ENCODE peak calls at places on chromosome 17, in four cellular contexts. S is amniotic epithelial cell, A is transverse colon, L is dermis microvascular lymphatic vessel endothelial cell. G is an unnamed sample.

GRCh38 chr17:63275318-63275967 is 170.7 kb downstream of the CYB561 start:
- DNase-seq in S (peak; percentile 97), A (no peak), L (peak; percentile 96), G (peak; percentile 48)

GRCh38 chr17:12990041-12990808 is 27.6 kb downstream of the ELAC2 start:
- DNase-seq in S (no peak), A (no peak), L (peak; percentile 17), G (no peak)

GRCh38 chr17:36675250-36675649 is 73.9 kb downstream of the MRM1 start:
- DNase-seq in S (no peak), A (peak; percentile 14), L (no peak), G (no peak)

GRCh38 chr17:40646791-40647548 is 648 bp downstream of the SMARCE1 start:
- DNase-seq in S (peak; percentile 44), A (no peak), L (peak; percentile 60), G (peak; percentile 19)

GRCh38 chr17:83080641-83081560 is 1.5 kb downstream of the METRNL start:
- DNase-seq in S (peak; percentile 39), A (peak; percentile 52), L (peak; percentile 42), G (no peak)

GRCh38 chr17:15942207-15942833 is 2.6 kb upstream of the ADORA2B start:
- DNase-seq in S (no peak), A (no peak), L (peak; percentile 50), G (no peak)

GRCh38 chr17:40960144-40960543 is 6.6 kb downstream of the KRT39 start:
- DNase-seq in S (peak; percentile 76), A (no peak), L (no peak), G (no peak)

GRCh38 chr17:9238340-9239259 is 217.3 kb downstream of the NTN1 start:
- DNase-seq in S (no peak), A (no peak), L (no peak), G (no peak)

GRCh38 chr17:77178050-77178449 is 37.3 kb downstream of the SEC14L1 start:
- DNase-seq in S (no peak), A (no peak), L (no peak), G (no peak)

GRCh38 chr17:77038860-77039555 is 101.8 kb upstream of the SEC14L1 start:
- DNase-seq in S (no peak), A (no peak), L (no peak), G (no peak)

GRCh38 chr17:80087346-80088265 is 13.8 kb upstream of the GAA start:
- DNase-seq in S (no peak), A (no peak), L (no peak), G (no peak)

GRCh38 chr17:27630607-27631408 is at the start of gene LGALS9:
- DNase-seq in S (peak; percentile 22), A (peak; percentile 83), L (peak; percentile 20), G (peak; percentile 89)

GRCh38 chr17:75876190-75876937 is 2.0 kb downstream of the TRIM47 start:
- DNase-seq in S (no peak), A (peak; percentile 86), L (peak; percentile 69), G (peak; percentile 77)

GRCh38 chr17:57810740-57811632 is 38.9 kb downstream of the MRPS23 start:
- DNase-seq in S (peak; percentile 15), A (peak; percentile 11), L (peak; percentile 10), G (no peak)

GRCh38 chr17:79842136-79842655 is 3.0 kb upstream of the CBX4 start:
- DNase-seq in S (no peak), A (no peak), L (no peak), G (no peak)

GRCh38 chr17:21282231-21282630 is 2.3 kb upstream of the MAP2K3 start:
- DNase-seq in S (peak; percentile 94), A (no peak), L (peak; percentile 59), G (no peak)

GRCh38 chr17:5816491-5816890 is 232.2 kb upstream of the NLRP1 start:
- DNase-seq in S (no peak), A (no peak), L (no peak), G (no peak)

GRCh38 chr17:47967607-47968252 is 3.2 kb upstream of the CDK5RAP3 start:
- DNase-seq in S (peak; percentile 89), A (peak; percentile 60), L (no peak), G (peak; percentile 76)

G was measured in small intestine.